ENCODE peak calls at places on chromosomes 12 and 14, in five cellular contexts. K, W, Q, E and C are unnamed samples.

GRCh38 chr12:19850341-19851065 is 411.2 kb downstream of the AEBP2 start:
- DNase-seq in K (no peak), W (no peak), Q (no peak), E (peak; percentile 59), C (no peak)

GRCh38 chr12:47910486-47910885 is 5.7 kb upstream of the VDR start:
- DNase-seq in K (no peak), W (no peak), Q (no peak), E (no peak), C (no peak)

GRCh38 chr12:40622246-40622838 is 69.9 kb upstream of the CNTN1 start:
- DNase-seq in K (no peak), W (peak; percentile 20), Q (no peak), E (peak; percentile 74), C (no peak)

GRCh38 chr14:92684801-92685560 is 63.4 kb downstream of the LGMN start:
- DNase-seq in K (no peak), W (no peak), Q (no peak), E (no peak), C (no peak)

GRCh38 chr12:72272731-72273498 is 745 bp downstream of the TRHDE start:
- DNase-seq in K (no peak), W (peak; percentile 27), Q (no peak), E (peak; percentile 30), C (no peak)

GRCh38 chr14:88233915-88234314 is 89.2 kb downstream of the KCNK10 start:
- DNase-seq in K (no peak), W (no peak), Q (no peak), E (peak; percentile 23), C (no peak)

GRCh38 chr14:71103662-71104484 is 196.6 kb downstream of the PCNX1 start:
- DNase-seq in K (no peak), W (no peak), Q (peak; percentile 42), E (no peak), C (peak; percentile 13)

GRCh38 chr14:38959021-38959420 is 144.0 kb downstream of the SEC23A start:
- DNase-seq in K (no peak), W (no peak), Q (no peak), E (no peak), C (no peak)